ENCODE peak calls at places on chromosomes 13 and 19, in seven cellular contexts. Q is cardiac muscle cell, C is hepatocyte, R is heart left ventricle, D is gastrocnemius medialis, Y is mesendoderm, X is pancreas. V is an unnamed sample. For H3K4me1, the result is how much of the 10 kb centered on the place peaks cover.

GRCh38 chr13:30047154-30047874 is 196.9 kb upstream of the UBL3 start:
- DNase-seq in X (no peak), Q (no peak), D (no peak), Y (no peak), R (no peak), C (no peak), V (no peak)

GRCh38 chr19:45099465-45100201 is 6.7 kb downstream of the PPP1R37 start:
- DNase-seq in Y (no peak), R (no peak), C (peak), Q (no peak), D (no peak), X (no peak), V (no peak)

GRCh38 chr13:51311957-51312520 is 27.5 kb upstream of the SERPINE3 start:
- DNase-seq in D (no peak), X (no peak), Q (no peak), Y (no peak), R (no peak), C (no peak), V (no peak)

GRCh38 chr13:47521895-47522487 is 479.1 kb downstream of the SUCLA2 start:
- DNase-seq in R (no peak), Q (no peak), Y (no peak), X (no peak), D (no peak), C (no peak), V (no peak)

GRCh38 chr19:21474671-21475181 is 30.7 kb upstream of the ZNF429 start:
- DNase-seq in C (peak), Q (peak), D (no peak), R (peak), X (peak), Y (peak), V (peak)

GRCh38 chr19:4057913-4058695 is 8.6 kb downstream of the ZBTB7A start:
- DNase-seq in X (peak), Y (peak), C (peak), R (peak), D (peak), Q (no peak), V (peak)

GRCh38 chr13:114229486-114229885 is 5.2 kb upstream of the CDC16 start:
- DNase-seq in Q (no peak), D (no peak), R (no peak), Y (no peak), C (no peak), X (no peak), V (no peak)

GRCh38 chr13:95494082-95494681 is 58.3 kb upstream of the CLDN10 start:
- DNase-seq in R (no peak), C (peak), Q (peak), Y (peak), X (peak), D (no peak), V (no peak)

GRCh38 chr19:16180611-16181010 is 4.6 kb upstream of the FAM32A start:
- DNase-seq in Q (no peak), D (no peak), Y (peak), C (peak), R (no peak), X (no peak), V (no peak)

GRCh38 chr13:71618154-71618553 is 248.8 kb downstream of the DACH1 start:
- DNase-seq in R (no peak), Q (no peak), D (no peak), Y (no peak), C (no peak), X (no peak), V (no peak)

GRCh38 chr19:597406-598315 is 8.0 kb downstream of the HCN2 start:
- DNase-seq in X (no peak), C (no peak), Y (no peak), Q (no peak), D (no peak), R (no peak), V (no peak)

GRCh38 chr13:84025828-84026227 is 143.6 kb upstream of the SLITRK1 start:
- DNase-seq in X (no peak), C (no peak), R (no peak), Y (peak), D (no peak), Q (no peak), V (no peak)

GRCh38 chr13:98371624-98372023 is 194.6 kb upstream of the RNF113B start:
- DNase-seq in Q (no peak), R (no peak), D (no peak), C (no peak), X (no peak), Y (no peak), V (no peak)

GRCh38 chr19:31572671-31573298 is 223.5 kb upstream of the TSHZ3 start:
- DNase-seq in D (no peak), R (no peak), C (no peak), X (no peak), Q (no peak), Y (no peak), V (no peak)

GRCh38 chr19:4140237-4140711 is 13.2 kb upstream of the CREB3L3 start:
- DNase-seq in Y (peak), D (no peak), C (peak), Q (peak), R (no peak), X (peak), V (no peak)

GRCh38 chr19:4575267-4575793 is 15.8 kb upstream of the SEMA6B start:
- DNase-seq in R (peak), Q (peak), C (peak), Y (peak), D (peak), X (no peak), V (no peak)

GRCh38 chr13:55214851-55215345 is 1925.8 kb upstream of the PRR20A start:
- DNase-seq in X (no peak), C (no peak), Q (no peak), R (no peak), D (no peak), Y (no peak), V (no peak)

GRCh38 chr13:80654638-80655249 is 313.8 kb upstream of the SPRY2 start:
- DNase-seq in Q (no peak), C (no peak), R (peak), D (no peak), Y (no peak), X (peak), V (no peak)

GRCh38 chr19:491146-491741 is 5.0 kb upstream of the MADCAM1 start:
- DNase-seq in Y (peak), X (no peak), R (no peak), D (no peak), C (peak), Q (no peak), V (no peak)

GRCh38 chr13:50225188-50226155 is 210.2 kb downstream of the KCNRG start:
- DNase-seq in R (no peak), X (no peak), Y (no peak), D (no peak), Q (no peak), C (no peak), V (no peak)

GRCh38 chr13:30016398-30016797 is 166.0 kb upstream of the UBL3 start:
- DNase-seq in D (no peak), Q (no peak), Y (no peak), C (no peak), X (no peak), R (peak), V (no peak)

GRCh38 chr19:2484178-2484937 is 8.4 kb downstream of the GADD45B start:
- DNase-seq in Q (no peak), C (no peak), Y (no peak), D (no peak), X (no peak), R (no peak), V (no peak)

GRCh38 chr13:51453959-51454703 is 1.3 kb upstream of the INTS6 start:
- DNase-seq in Q (peak), R (peak), C (peak), X (peak), D (no peak), Y (peak), V (peak)

GRCh38 chr13:32284927-32285632 is 30.1 kb downstream of the ZAR1L start:
- DNase-seq in C (no peak), D (no peak), X (peak), Q (peak), R (no peak), Y (peak), V (no peak)

GRCh38 chr13:46687810-46688209 is 109.2 kb downstream of the ESD start:
- DNase-seq in X (peak), Q (no peak), D (no peak), R (no peak), Y (peak), C (peak), V (no peak)

GRCh38 chr13:60328073-60328472 is 68.9 kb upstream of the TDRD3 start:
- DNase-seq in C (no peak), Y (no peak), Q (no peak), X (no peak), R (no peak), D (no peak), V (no peak)

GRCh38 chr13:26698392-26699196 is 62.0 kb downstream of the GPR12 start:
- DNase-seq in D (peak), R (peak), C (peak), Q (peak), X (peak), Y (peak), V (peak)

GRCh38 chr13:46588019-46588418 is 35.0 kb downstream of the LRCH1 start:
- DNase-seq in R (no peak), Q (no peak), X (no peak), C (no peak), D (no peak), Y (no peak), V (no peak)

GRCh38 chr19:1106841-1107654 is 3.3 kb downstream of the GPX4 start:
- DNase-seq in R (no peak), Q (peak), D (no peak), Y (peak), X (no peak), C (peak), V (no peak)

GRCh38 chr19:20397292-20397691 is 168.3 kb downstream of the ZNF737 start:
- DNase-seq in Y (no peak), X (no peak), D (no peak), R (no peak), Q (no peak), C (no peak), V (no peak)

GRCh38 chr13:43374621-43375020 is 351.2 kb downstream of the DNAJC15 start:
- DNase-seq in Y (no peak), R (no peak), X (no peak), D (no peak), C (no peak), Q (no peak), V (no peak)

GRCh38 chr19:31969955-31970545 is 375.4 kb upstream of the ZNF507 start:
- DNase-seq in Q (peak), R (no peak), C (peak), X (no peak), Y (no peak), D (no peak), V (no peak)

GRCh38 chr13:95629071-95629470 is 15.4 kb downstream of the DZIP1 start:
- DNase-seq in D (no peak), X (no peak), Y (no peak), R (no peak), C (no peak), Q (no peak), V (no peak)

GRCh38 chr13:20336761-20337160 is 104.6 kb upstream of the GJB6 start:
- DNase-seq in R (no peak), C (no peak), Q (no peak), Y (no peak), D (no peak), X (no peak), V (no peak)

GRCh38 chr19:30171138-30171635 is 201.0 kb upstream of the ZNF536 start:
- DNase-seq in Q (no peak), Y (no peak), C (no peak), R (no peak), X (no peak), D (no peak), V (no peak)

GRCh38 chr13:39130298-39130697 is 92.0 kb downstream of the NHLRC3 start:
- DNase-seq in X (no peak), Y (no peak), Q (no peak), R (no peak), C (no peak), D (no peak), V (no peak)

GRCh38 chr19:54311486-54311885 is 1.5 kb downstream of the LILRA5 start:
- DNase-seq in D (no peak), X (no peak), Y (no peak), Q (no peak), R (no peak), C (no peak), V (no peak)

GRCh38 chr19:54310543-54310942 is 2.4 kb downstream of the LILRA5 start:
- DNase-seq in Q (no peak), X (no peak), R (no peak), D (no peak), Y (no peak), C (no peak), V (no peak)

GRCh38 chr19:54309811-54310210 is 3.2 kb downstream of the LILRA5 start:
- DNase-seq in Y (no peak), D (no peak), X (no peak), C (no peak), R (no peak), Q (no peak), V (no peak)

GRCh38 chr19:54312011-54312410 is 955 bp downstream of the LILRA5 start:
- DNase-seq in Y (no peak), C (no peak), X (no peak), R (no peak), D (no peak), Q (no peak), V (no peak)

DNA sequence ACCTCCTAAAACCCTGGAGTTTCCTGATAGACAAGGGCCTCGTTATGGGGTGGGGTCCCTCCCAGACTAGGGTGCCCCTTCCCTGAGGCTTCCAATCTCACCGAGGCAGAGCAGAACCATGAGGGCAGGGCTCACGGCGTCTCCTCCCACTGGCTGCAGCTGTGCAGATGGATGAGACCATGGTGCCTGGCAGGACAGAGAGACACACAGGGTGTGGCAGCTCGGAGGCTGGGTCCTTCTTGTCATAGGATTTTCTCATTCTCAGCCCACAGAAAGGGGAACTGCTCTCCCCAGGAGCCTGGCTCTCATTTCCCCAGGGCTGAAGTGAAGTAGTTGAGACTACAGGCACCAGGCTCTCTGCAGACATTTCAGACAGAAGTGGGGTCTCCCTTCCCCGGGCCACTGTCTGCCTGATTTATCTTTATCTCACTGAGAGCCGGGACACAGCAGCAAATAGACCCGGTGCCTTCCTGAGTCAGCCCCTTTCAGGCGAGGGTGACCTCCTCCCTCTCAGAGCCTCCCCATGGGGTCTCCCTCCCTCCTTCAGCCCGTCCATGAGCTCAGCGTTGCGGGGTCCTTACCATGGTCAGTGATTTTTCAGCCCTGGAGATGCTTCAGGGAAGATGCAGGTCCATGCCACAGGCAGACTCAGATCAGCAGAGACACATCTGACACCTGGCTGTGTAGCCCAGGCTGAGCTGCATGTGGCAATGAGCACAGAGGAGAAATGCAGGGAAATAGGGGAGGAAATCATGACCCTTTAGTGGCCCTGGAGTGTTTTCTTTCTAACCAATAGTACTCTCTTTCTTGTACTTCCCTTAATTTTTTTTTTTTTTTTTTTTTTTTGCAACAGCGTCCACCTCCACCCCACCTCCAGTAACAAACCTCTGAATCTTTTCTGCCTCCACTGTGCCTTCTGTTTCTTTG is at the start of gene LILRA5:
- DNase-seq in Y (no peak), R (peak), C (no peak), D (peak), Q (no peak), X (no peak), V (peak)
- H3K4me3 ChIP-seq in Y (no peak), R (no peak), C (no peak), D (no peak), Q (no peak), X (no peak), V (no peak)

DNA sequence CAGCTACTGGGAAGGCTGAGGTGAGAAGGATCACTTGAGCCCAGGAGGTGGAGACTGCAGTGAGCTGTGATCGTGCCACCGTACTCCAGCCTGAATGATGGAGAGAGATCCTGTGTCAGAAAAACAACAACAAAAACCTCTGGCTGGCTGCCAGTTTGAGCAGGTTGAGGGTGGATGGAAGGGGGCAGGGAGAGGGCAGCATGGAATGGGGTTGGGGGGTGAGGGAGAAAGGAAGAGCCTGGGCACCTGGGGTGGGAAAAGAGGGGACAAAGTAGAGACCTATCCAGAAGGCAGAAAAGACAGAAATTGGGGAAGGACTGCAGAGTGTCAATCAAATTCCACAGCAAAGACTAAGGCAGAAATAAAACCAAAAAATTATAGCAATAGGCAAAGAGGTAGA is 4.7 kb downstream of the SLC1A5 start:
- DNase-seq in X (no peak), D (no peak), Q (no peak), C (no peak), Y (no peak), R (no peak), V (no peak)
- H3K27ac ChIP-seq in X (no peak), D (no peak), Q (no peak), C (peak), Y (no peak), R (no peak), V (no peak)

DNA sequence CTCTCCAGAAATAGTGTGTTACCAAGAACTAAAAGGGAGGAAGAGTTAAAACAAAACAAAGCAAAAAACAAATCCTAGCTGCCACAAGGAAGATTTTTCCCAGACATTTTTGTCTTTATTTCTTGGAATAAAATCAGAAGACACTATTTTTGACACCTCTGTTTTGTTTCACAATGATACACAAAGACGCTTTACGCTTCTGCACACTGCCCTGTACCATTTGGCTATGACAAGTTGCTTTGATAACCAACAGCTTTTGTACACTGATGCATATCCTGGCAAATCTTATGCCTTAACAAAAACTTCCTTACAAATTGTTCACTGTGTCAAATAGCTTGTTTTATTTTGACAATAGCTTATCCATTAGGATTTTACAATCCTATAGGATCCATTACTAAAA is 103.5 kb upstream of the RAP2A start:
- DNase-seq in D (no peak), C (no peak), R (no peak), X (no peak), Q (no peak), Y (no peak), V (no peak)
- H3K4me1 ChIP-seq in D (half or more), C (under half), R (under half), X (under half), Q (under half), Y (under half), V (under half)

GRCh38 chr19:43901395-43902390 is 33.4 kb downstream of the ZNF45 start:
- DNase-seq in Y (peak), Q (peak), X (peak), C (peak), D (peak), R (peak), V (peak)

GRCh38 chr19:43906774-43907173 is 28.3 kb downstream of the ZNF45 start:
- DNase-seq in Q (no peak), X (no peak), Y (no peak), D (no peak), C (no peak), R (no peak), V (no peak)

GRCh38 chr19:43905897-43906296 is 29.2 kb downstream of the ZNF45 start:
- DNase-seq in D (no peak), X (no peak), Y (no peak), R (no peak), C (no peak), Q (no peak), V (no peak)

GRCh38 chr19:43902399-43902798 is 32.7 kb downstream of the ZNF45 start:
- DNase-seq in X (no peak), Q (no peak), C (no peak), Y (no peak), R (no peak), D (no peak), V (no peak)
- H3K4me3 ChIP-seq in X (no peak), Q (peak), C (peak), Y (no peak), R (peak), D (peak), V (no peak)

V was measured in aorta.